ENCODE peak calls at places on chromosomes 16 and 17, in nine cellular contexts. H, X, R, B, T, M, K, N and C are unnamed samples.
A peak's percentile ranks its signal among the peaks of the same experiment; 100 is the strongest.

GRCh38 chr16:66652661-66653060 is 43.9 kb downstream of the CMTM4 start:
- DNase-seq in H (no peak), X (no peak), R (no peak), B (no peak), T (no peak), M (no peak), K (no peak), N (no peak), C (no peak)

GRCh38 chr17:12078791-12079190 is 58.1 kb downstream of the MAP2K4 start:
- DNase-seq in H (no peak), X (no peak), R (no peak), B (peak; percentile 68), T (no peak), M (no peak), K (no peak), N (no peak), C (peak; percentile 42)

GRCh38 chr17:38469875-38470274 is 41.6 kb downstream of the ARHGAP23 start:
- DNase-seq in H (no peak), X (no peak), R (no peak), B (peak; percentile 70), T (no peak), M (no peak), K (no peak), N (no peak), C (peak; percentile 49)

GRCh38 chr17:68627956-68628355 is 26.8 kb upstream of the FAM20A start:
- DNase-seq in H (no peak), X (no peak), R (peak; percentile 43), B (no peak), T (no peak), M (no peak), K (no peak), N (no peak), C (no peak)

GRCh38 chr16:50692999-50693781 is at the start of gene NOD2:
- DNase-seq in H (no peak), X (no peak), R (peak; percentile 51), B (no peak), T (peak; percentile 83), M (peak; percentile 10), K (no peak), N (peak; percentile 30), C (no peak)

GRCh38 chr17:48175692-48176450 is 68.3 kb downstream of the SNX11 start:
- DNase-seq in H (no peak), X (no peak), R (no peak), B (peak; percentile 51), T (no peak), M (no peak), K (no peak), N (no peak), C (no peak)

GRCh38 chr17:34383225-34383615 is 20.2 kb upstream of the CCL1 start:
- DNase-seq in H (no peak), X (no peak), R (no peak), B (no peak), T (no peak), M (no peak), K (no peak), N (no peak), C (no peak)

GRCh38 chr17:47423406-47424295 is 99.9 kb downstream of the EFCAB13 start:
- DNase-seq in H (peak; percentile 28), X (no peak), R (peak; percentile 71), B (no peak), T (peak; percentile 61), M (peak; percentile 34), K (peak; percentile 24), N (peak; percentile 8), C (no peak)

GRCh38 chr17:63833026-63833740 is 5.7 kb upstream of the FTSJ3 start:
- DNase-seq in H (no peak), X (no peak), R (no peak), B (no peak), T (no peak), M (no peak), K (peak; percentile 84), N (no peak), C (no peak)

GRCh38 chr17:63833741-63834373 is 6.4 kb upstream of the FTSJ3 start:
- DNase-seq in H (no peak), X (no peak), R (no peak), B (no peak), T (no peak), M (no peak), K (no peak), N (no peak), C (no peak)

GRCh38 chr17:63831505-63831904 is 4.0 kb upstream of the FTSJ3 start:
- DNase-seq in H (no peak), X (no peak), R (no peak), B (no peak), T (no peak), M (no peak), K (no peak), N (no peak), C (no peak)

GRCh38 chr17:63832014-63832413 is 4.6 kb upstream of the FTSJ3 start:
- DNase-seq in H (no peak), X (no peak), R (no peak), B (no peak), T (no peak), M (no peak), K (no peak), N (no peak), C (no peak)

DNA sequence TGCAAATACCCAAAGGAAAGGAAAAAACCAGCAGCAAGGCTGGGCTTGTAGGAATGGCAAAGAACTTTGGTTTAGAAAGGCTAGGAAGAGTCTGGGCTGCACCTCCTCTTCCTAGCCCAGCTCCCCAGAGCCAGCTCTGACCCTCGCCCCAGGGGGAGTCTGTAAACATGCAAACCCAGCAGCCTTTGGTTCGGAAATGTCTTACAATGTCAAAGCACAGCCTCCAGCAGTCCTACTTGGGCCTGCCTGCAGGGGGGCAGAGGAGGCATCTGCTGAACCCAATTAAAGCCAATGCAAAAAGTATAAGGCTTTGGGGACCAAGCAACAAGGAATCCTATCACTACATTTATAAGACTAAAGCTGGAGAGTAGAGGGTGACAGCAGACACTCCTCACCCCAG is 5.0 kb upstream of the FTSJ3 start:
- DNase-seq in H (no peak), X (no peak), R (no peak), B (no peak), T (no peak), M (no peak), K (no peak), N (no peak), C (no peak)
- TF ChIP-seq CTCF in H (no peak), X (no peak), R (no peak), B (no peak), T (no peak), M (no peak), K (no peak), N (peak; percentile 15), C (no peak)

GRCh38 chr17:44539664-44540063 is 17.6 kb upstream of the FZD2 start:
- DNase-seq in H (no peak), X (no peak), R (no peak), B (no peak), T (no peak), M (no peak), K (no peak), N (no peak), C (no peak)
- TF ChIP-seq CTCF in H (no peak), X (no peak), R (no peak), B (no peak), T (no peak), M (no peak), K (no peak), N (no peak), C (no peak)

GRCh38 chr17:43782903-43783462 is 2.7 kb downstream of the CFAP97D1 start:
- DNase-seq in H (no peak), X (no peak), R (no peak), B (no peak), T (no peak), M (no peak), K (no peak), N (no peak), C (no peak)

GRCh38 chr17:43784068-43784467 is 3.8 kb downstream of the CFAP97D1 start:
- DNase-seq in H (no peak), X (no peak), R (no peak), B (peak; percentile 39), T (no peak), M (no peak), K (no peak), N (no peak), C (no peak)

GRCh38 chr17:43778337-43779144 is at the start of gene DUSP3:
- DNase-seq in H (peak; percentile 98), X (peak; percentile 91), R (peak; percentile 98), B (peak; percentile 94), T (peak; percentile 97), M (peak; percentile 97), K (peak; percentile 93), N (peak; percentile 71), C (peak; percentile 78)

GRCh38 chr17:43780135-43780534 is at the start of gene CFAP97D1:
- DNase-seq in H (no peak), X (no peak), R (no peak), B (no peak), T (no peak), M (no peak), K (no peak), N (no peak), C (no peak)

DNA sequence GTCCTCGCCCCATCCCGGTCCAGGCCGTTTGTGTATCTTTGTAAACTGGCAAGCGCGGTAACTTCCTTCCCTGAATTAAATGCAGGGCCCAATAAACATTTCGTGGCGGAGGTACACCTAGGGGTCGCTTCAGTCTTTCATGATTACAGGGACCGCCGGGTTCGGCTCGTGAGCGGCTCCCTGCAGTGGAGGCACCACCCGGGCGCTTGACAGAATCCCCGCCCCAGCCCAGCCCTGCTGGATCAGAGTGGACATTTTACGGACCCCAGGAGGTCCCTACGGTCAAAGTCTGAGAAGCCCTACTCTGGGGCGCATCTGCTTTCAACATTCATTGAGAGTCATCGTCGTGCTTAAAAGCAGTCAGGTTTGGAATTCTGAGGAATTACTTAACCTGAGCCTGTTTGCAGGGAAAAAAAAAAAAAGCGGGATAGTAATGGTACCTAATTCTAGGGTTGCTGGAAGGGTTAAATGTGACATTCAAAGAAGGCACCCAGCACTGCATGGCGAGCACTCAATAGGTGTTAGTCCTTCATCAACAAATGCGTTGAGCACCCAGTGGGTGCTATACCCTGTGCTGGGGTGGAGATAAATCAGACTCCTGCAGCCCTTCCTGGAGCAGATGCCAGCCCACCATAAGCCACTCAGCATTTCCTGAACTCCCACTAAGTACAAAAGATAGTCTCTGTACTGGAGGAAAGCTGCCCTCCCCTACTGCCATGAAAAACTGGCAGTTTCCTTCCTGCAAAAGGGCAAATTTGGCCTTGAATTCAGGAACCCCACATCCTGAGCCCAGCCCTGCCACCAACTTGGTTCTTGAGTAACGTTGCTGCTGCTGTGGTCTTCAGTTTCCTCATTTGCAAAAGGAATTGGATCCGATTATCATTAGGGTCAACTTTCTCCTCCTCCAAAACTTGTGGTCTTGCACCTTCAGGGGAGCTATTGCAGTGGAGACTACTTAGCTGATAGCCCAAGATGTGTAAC is 658 bp upstream of the DUSP3 start:
- DNase-seq in H (peak; percentile 49), X (no peak), R (no peak), B (peak; percentile 34), T (no peak), M (peak; percentile 66), K (peak; percentile 82), N (no peak), C (no peak)
- TF ChIP-seq CTCF in H (peak; percentile 20), X (no peak), R (no peak), B (peak; percentile 19), T (no peak), M (peak; percentile 44), K (peak; percentile 46), N (no peak), C (no peak)

DNA sequence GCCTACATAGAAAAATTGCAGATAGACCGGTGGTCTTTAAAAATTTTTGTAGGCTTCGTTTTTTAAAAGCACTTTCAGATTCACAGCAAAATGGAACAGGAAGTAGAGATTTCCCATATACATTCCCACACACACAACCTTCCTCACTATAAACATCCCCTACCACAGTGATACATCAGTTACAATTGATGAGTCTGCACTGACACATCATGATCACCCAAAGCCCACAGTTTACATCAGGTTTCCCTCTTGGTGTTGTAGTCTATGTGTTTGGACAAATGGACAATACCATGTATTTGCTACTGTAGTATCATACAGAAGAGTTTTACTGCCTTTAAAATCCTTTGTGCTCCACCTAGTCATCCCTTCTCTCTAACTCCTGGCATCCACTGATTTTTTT is 113.9 kb upstream of the ADAMTS18 start:
- DNase-seq in H (no peak), X (no peak), R (no peak), B (no peak), T (no peak), M (no peak), K (no peak), N (no peak), C (no peak)
- TF ChIP-seq CTCF in H (no peak), X (no peak), R (no peak), B (no peak), T (no peak), M (no peak), K (no peak), N (no peak), C (no peak)